ENCODE peak calls at places on chromosomes 11 and 22, in seven cellular contexts. H is pancreas, J is skeletal muscle cell, F is MG63, P is AG04449, I is GM23338, A is AG09309. C is an unnamed sample.

GRCh38 chr22:41197808-41198585 is 7.1 kb upstream of the L3MBTL2 start:
- DNase-seq in J (no peak), H (no peak), P (no peak), F (peak), I (peak), A (no peak), C (peak)

GRCh38 chr11:69213315-69213714 is 57.6 kb downstream of the SMIM38 start:
- DNase-seq in H (no peak), P (no peak), F (no peak), A (no peak), J (no peak), I (no peak), C (no peak)

GRCh38 chr22:37739000-37739399 is 42.2 kb downstream of the TRIOBP start:
- DNase-seq in J (peak), P (no peak), F (peak), I (no peak), A (no peak), H (no peak), C (no peak)

GRCh38 chr11:65210748-65211147 is 29.0 kb downstream of the CAPN1 start:
- DNase-seq in F (no peak), A (no peak), P (no peak), H (no peak), I (no peak), J (no peak), C (no peak)

GRCh38 chr11:37597776-37598175 is 999.7 kb upstream of the RAG2 start:
- DNase-seq in P (no peak), A (no peak), H (no peak), I (peak), F (no peak), J (no peak), C (no peak)

GRCh38 chr11:120432056-120433018 is 79.2 kb upstream of the GRIK4 start:
- DNase-seq in A (peak), F (peak), J (peak), H (peak), I (no peak), P (peak), C (peak)

GRCh38 chr22:48921411-48921903 is 906.2 kb downstream of the BRD1 start:
- DNase-seq in F (no peak), P (no peak), J (no peak), I (no peak), A (no peak), H (no peak), C (no peak)

GRCh38 chr11:10792385-10793068 is 16.2 kb downstream of the EIF4G2 start:
- DNase-seq in H (peak), P (no peak), J (no peak), A (no peak), I (peak), F (peak), C (peak)

GRCh38 chr11:131664811-131665210 is 294.4 kb downstream of the NTM start:
- DNase-seq in J (no peak), H (no peak), I (no peak), P (no peak), F (no peak), A (no peak), C (no peak)

GRCh38 chr22:45580703-45581381 is 78.2 kb downstream of the FBLN1 start:
- DNase-seq in P (no peak), H (no peak), J (no peak), A (no peak), F (no peak), I (no peak), C (no peak)

GRCh38 chr22:11307996-11308395 is 4220.0 kb upstream of the OR11H1 start:
- DNase-seq in P (no peak), I (no peak), J (no peak), F (no peak), A (no peak), H (no peak), C (no peak)

GRCh38 chr11:85694385-85694980 is 8.5 kb upstream of the CCDC89 start:
- DNase-seq in I (peak), H (no peak), A (no peak), J (peak), P (no peak), F (no peak), C (peak)

GRCh38 chr11:130050272-130050671 is 19.4 kb upstream of the APLP2 start:
- DNase-seq in F (no peak), A (no peak), I (no peak), P (no peak), J (no peak), H (no peak), C (no peak)

GRCh38 chr22:43879901-43880742 is 11.7 kb downstream of the PNPLA5 start:
- DNase-seq in P (no peak), I (no peak), H (no peak), A (no peak), J (no peak), F (no peak), C (no peak)

GRCh38 chr11:75714211-75714610 is 3.4 kb upstream of the MOGAT2 start:
- DNase-seq in A (no peak), J (no peak), F (no peak), P (no peak), H (no peak), I (no peak), C (no peak)

GRCh38 chr11:58927393-58928081 is 11.8 kb upstream of the GLYATL1 start:
- DNase-seq in I (peak), P (no peak), J (no peak), A (no peak), F (no peak), H (peak), C (no peak)

GRCh38 chr11:36657610-36658225 is 59.7 kb upstream of the RAG2 start:
- DNase-seq in P (no peak), H (no peak), J (no peak), A (no peak), F (no peak), I (no peak), C (no peak)

GRCh38 chr22:23060612-23061400 is 9.5 kb upstream of the GNAZ start:
- DNase-seq in F (no peak), P (no peak), H (no peak), J (no peak), A (no peak), I (no peak), C (no peak)

GRCh38 chr11:3095712-3096361 is 38.6 kb upstream of the CARS1 start:
- DNase-seq in A (peak), F (peak), H (no peak), I (no peak), J (peak), P (no peak), C (peak)

GRCh38 chr11:17559341-17560087 is 12.5 kb downstream of the OTOG start:
- DNase-seq in I (no peak), H (no peak), F (no peak), P (no peak), A (no peak), J (no peak), C (no peak)

GRCh38 chr22:50314081-50314454 is 6.6 kb upstream of the PLXNB2 start:
- DNase-seq in J (no peak), A (no peak), H (no peak), P (no peak), I (no peak), F (no peak), C (no peak)

GRCh38 chr22:20094158-20094807 is 14.2 kb downstream of the DGCR8 start:
- DNase-seq in H (no peak), F (no peak), J (no peak), I (no peak), P (no peak), A (no peak), C (no peak)

GRCh38 chr11:93845181-93846092 is 5.0 kb downstream of the VSTM5 start:
- DNase-seq in A (no peak), P (no peak), F (no peak), J (no peak), I (no peak), H (no peak), C (no peak)

GRCh38 chr11:44574620-44575287 is 9.3 kb downstream of the CD82 start:
- DNase-seq in F (no peak), J (peak), I (no peak), H (no peak), P (peak), A (peak), C (peak)

GRCh38 chr11:63889344-63889743 is 27.6 kb downstream of the RCOR2 start:
- DNase-seq in F (no peak), A (no peak), I (no peak), P (no peak), J (no peak), H (no peak), C (no peak)

GRCh38 chr11:72226701-72227100 is 2.1 kb downstream of the INPPL1 start:
- DNase-seq in H (no peak), I (no peak), P (no peak), J (no peak), F (no peak), A (no peak), C (no peak)

GRCh38 chr11:72224587-72225410 is at the start of gene INPPL1:
- DNase-seq in F (peak), I (peak), H (peak), P (no peak), J (no peak), A (no peak), C (peak)

GRCh38 chr11:72223615-72224586 is 666 bp upstream of the INPPL1 start:
- DNase-seq in H (peak), I (peak), F (peak), A (no peak), J (no peak), P (no peak), C (peak)

GRCh38 chr11:72227316-72228228 is 3.0 kb downstream of the INPPL1 start:
- DNase-seq in P (no peak), H (no peak), F (no peak), A (no peak), J (no peak), I (no peak), C (no peak)

GRCh38 chr11:72225411-72225951 is 914 bp downstream of the INPPL1 start:
- DNase-seq in P (no peak), A (no peak), H (no peak), J (no peak), F (no peak), I (peak), C (no peak)
- H3K4me3 ChIP-seq in P (peak), A (peak), H (peak), J (peak), F (peak), I (peak), C (peak)

DNA sequence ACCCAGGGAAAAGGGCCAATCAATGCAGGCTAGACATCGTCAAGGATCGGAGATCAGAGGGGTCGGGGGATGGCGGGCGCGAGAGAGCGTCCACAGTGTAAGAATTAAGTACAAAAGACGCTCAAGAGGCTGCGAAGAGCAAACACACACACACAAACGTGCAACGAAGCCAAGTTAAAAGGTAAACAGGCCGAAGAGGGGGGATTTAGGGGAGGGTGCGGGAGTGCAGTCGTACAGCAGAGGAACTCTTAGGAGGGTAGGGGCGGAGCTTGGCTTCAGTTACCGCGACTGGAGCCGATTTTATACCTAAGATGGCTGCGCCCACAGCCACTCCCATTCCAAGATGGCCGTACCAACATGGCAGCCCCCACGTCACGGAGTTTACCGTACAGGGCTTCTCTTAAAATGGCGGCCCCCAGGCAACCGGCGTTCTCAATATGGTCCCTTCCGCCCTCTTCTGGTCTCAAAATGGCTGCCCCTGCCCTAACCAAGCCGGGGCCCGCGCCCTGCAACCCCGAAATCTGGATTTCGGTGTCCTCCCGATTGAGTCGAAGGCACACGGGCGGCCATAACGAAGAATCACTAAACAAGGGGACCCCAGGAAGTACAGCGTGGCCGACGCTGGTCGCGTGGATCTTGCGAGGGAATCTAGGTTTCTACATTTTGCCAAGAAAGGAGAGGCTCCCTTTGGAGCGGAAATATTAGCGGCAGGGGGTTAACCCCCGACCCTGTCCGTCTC is 2.0 kb downstream of the GNG3 start:
- DNase-seq in F (peak), J (peak), H (peak), P (peak), I (peak), A (peak), C (peak)
- H3K4me3 ChIP-seq in F (peak), J (peak), H (peak), P (peak), I (peak), A (peak), C (peak)

GRCh38 chr22:47553436-47553835 is 791.0 kb downstream of the TBC1D22A start:
- DNase-seq in H (no peak), P (no peak), J (no peak), I (no peak), A (no peak), F (no peak), C (no peak)
- H3K4me3 ChIP-seq in H (no peak), P (no peak), J (no peak), I (no peak), A (no peak), F (no peak), C (no peak)

DNA sequence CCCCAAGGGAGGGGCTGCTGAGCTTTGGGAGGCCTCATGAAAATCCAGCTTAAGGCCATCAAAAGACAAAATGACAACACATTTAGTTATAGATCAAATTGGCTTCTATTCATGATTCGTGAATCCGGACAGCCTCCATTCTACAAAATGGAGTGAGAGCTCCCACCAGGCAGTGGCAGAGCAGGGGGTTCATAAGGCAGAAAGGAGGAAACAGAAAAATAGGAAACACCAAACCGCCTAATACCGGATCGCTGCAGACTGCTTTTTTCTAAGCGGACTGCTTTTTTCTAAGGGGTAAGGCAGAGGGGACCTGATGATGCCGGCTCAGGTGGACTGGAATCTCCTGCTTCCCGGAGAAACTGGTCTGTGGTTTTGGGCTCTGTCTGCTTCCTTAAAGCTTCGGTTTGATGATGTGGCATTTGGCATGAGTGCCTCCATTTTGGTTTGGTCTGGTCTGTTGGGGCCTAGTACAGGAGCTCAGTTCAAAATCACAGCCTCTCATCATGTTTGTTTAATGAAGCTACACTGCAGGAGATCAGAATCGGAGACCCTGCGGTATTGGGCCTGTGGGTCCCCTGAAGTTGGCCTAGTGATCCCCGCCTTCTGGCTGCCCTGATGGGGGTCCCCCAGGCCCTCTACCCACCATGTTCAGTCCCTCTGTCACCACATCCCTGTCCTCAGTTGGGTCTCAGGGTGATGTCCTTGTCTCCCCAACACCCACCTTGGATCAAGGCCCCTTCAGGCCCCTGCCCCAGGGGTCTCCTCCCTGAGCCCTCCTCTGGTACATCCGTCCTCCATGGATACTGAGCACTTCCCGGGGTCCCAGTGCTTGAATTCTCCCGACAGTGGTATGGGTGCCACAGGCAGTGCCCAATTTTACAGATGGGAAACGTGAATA is 1.2 kb downstream of the ALDH3B1 start:
- DNase-seq in P (no peak), H (no peak), F (no peak), A (no peak), J (no peak), I (no peak), C (no peak)
- H3K4me3 ChIP-seq in P (peak), H (peak), F (peak), A (peak), J (peak), I (no peak), C (peak)

DNA sequence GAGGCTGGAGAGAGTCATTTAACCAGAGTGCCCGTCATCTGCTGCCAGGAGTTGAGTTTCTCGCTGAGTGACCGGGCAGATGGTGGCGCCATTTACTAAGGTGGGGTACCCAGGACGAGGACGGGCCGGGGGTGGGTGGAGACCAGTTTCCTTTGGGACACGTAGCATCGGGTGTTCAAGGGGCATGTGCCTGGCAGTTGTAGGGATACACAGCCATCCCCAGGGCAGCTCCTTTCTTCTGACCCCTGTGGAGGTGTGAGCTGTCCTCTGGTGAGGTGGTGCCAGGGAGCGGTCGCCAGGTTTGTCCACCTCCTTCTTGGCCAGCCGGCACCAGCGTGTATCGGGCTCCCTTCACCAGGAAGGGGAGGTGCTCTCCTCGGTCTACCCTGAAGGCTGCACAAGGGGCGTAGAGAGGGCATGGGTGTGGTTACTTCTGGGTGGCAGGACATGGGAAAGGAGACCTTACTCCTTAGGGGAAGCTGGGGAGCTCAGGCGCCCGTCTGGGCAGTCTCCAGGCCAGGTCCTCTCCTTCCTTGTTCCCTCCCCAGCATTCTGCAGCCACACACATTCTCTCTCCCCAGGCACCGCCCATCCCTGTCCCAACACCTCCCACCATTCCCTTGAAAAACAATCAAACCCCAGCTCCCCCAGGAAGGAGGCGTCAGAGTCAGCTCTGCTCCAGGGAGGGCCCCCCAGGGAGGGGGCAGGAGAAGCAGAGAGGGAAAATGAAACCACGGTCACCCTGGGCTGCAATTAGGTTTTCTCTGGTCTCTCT is 10.3 kb upstream of the MB start:
- DNase-seq in I (peak), A (peak), P (peak), J (peak), H (peak), F (peak), C (peak)
- H3K4me3 ChIP-seq in I (peak), A (peak), P (peak), J (peak), H (peak), F (peak), C (peak)

DNA sequence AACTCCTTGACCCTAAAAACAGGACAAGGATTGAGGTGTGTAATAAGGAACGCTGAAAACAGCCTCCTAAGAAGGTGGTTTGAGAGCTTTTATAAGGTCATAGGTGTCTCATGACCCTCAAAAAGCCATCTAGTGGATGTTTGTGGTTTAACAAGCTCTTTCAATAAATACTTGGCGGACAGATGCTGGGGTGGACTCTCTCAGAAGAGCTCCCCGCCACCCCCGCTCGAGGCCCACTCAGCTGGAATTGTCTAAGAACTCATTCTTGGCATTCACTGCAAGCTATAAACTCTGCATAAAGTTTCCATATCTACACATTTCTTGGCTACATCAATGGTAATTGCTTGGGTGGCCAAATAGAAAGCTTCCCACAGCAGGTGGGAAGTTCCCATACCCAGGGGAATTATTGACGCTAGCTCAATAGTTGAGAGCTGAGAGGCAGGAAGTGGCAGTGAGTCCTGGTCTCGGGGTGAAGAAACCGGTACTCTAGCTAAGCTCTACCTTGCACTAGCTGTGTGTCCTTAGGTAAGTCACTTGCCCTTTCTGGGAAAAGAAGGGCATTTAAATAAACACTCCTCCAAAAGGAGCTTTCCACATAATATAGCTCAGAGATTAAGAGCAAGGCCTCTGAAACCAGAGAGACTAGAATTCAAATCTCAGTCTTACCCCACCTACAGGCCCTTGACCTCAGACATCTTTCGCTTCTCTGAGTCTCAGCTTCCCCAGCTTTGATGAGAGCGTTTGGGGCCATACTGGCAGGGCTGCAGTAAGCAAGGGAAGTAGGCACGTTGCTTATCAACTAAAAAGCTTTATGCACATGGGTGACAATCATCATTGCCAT is 6.4 kb downstream of the MS4A15 start:
- DNase-seq in J (no peak), P (no peak), H (peak), A (no peak), I (peak), F (no peak), C (no peak)
- H3K4me3 ChIP-seq in J (no peak), P (no peak), H (no peak), A (no peak), I (no peak), F (no peak), C (no peak)

C was measured in SJSA1.